ENCODE peak calls at places on chromosomes 3 and 15, in seven cellular contexts. L, C, H, Z, P, G and D are unnamed samples.

GRCh38 chr3:69121513-69121912 is 882 bp downstream of the LMOD3 start:
- DNase-seq in H (no peak), C (no peak), L (no peak), G (no peak), P (no peak), Z (no peak), D (no peak)

GRCh38 chr15:31853370-31853769 is 176.9 kb upstream of the CHRNA7 start:
- DNase-seq in H (no peak), C (no peak), L (no peak), P (no peak), G (no peak), Z (no peak), D (peak)

GRCh38 chr15:65460948-65461347 is 38.2 kb upstream of the IGDCC4 start:
- DNase-seq in L (no peak), H (no peak), P (peak), G (no peak), C (no peak), Z (no peak), D (no peak)

GRCh38 chr3:151446002-151446340 is 14.9 kb downstream of the IGSF10 start:
- DNase-seq in C (no peak), P (no peak), Z (no peak), H (no peak), L (no peak), G (no peak), D (no peak)

GRCh38 chr3:102005551-102005950 is 156.2 kb downstream of the NFKBIZ start:
- DNase-seq in G (no peak), C (no peak), P (no peak), L (no peak), Z (no peak), H (no peak), D (no peak)

GRCh38 chr15:37933685-37934084 is 755 bp upstream of the TMCO5A start:
- DNase-seq in H (no peak), C (no peak), L (no peak), G (no peak), P (no peak), Z (no peak), D (no peak)

GRCh38 chr3:47015151-47015550 is 35.7 kb downstream of the NBEAL2 start:
- DNase-seq in H (no peak), C (no peak), P (no peak), G (no peak), Z (no peak), L (no peak), D (peak)

GRCh38 chr3:66140106-66140505 is 80.7 kb upstream of the SLC25A26 start:
- DNase-seq in C (no peak), Z (no peak), H (no peak), P (no peak), L (no peak), G (no peak), D (no peak)

GRCh38 chr3:38477057-38477820 is 18.9 kb upstream of the EXOG start:
- DNase-seq in Z (no peak), P (no peak), G (no peak), H (no peak), C (no peak), L (no peak), D (no peak)

GRCh38 chr15:90869601-90870353 is 1.4 kb downstream of the FURIN start:
- DNase-seq in Z (peak), H (peak), C (peak), L (no peak), G (peak), P (peak), D (peak)

GRCh38 chr3:115363071-115363470 is 216.0 kb upstream of the ZBTB20 start:
- DNase-seq in G (no peak), L (no peak), C (no peak), P (no peak), Z (no peak), H (no peak), D (no peak)

GRCh38 chr3:13012228-13012691 is 61.0 kb downstream of the IQSEC1 start:
- DNase-seq in Z (peak), G (peak), P (peak), H (no peak), L (peak), C (no peak), D (no peak)